ENCODE peak calls at places on chromosome 19, in seven cellular contexts. One of them, this sample, is unnamed.

GRCh38 chr19:23098988-23099387 is 17.8 kb upstream of the ZNF730 start:
- DNase-seq in IMR-90: no peak
- DNase-seq in suprapubic skin: no peak
- DNase-seq in H54: no peak
- DNase-seq in Peyer's patch: no peak
- DNase-seq in uterus: no peak
- DNase-seq in ovary: no peak
- DNase-seq in this sample: peak; percentile 33

GRCh38 chr19:33878912-33879810 is 82.5 kb downstream of the KCTD15 start:
- DNase-seq in IMR-90: no peak
- DNase-seq in suprapubic skin: no peak
- DNase-seq in H54: no peak
- DNase-seq in Peyer's patch: no peak
- DNase-seq in uterus: no peak
- DNase-seq in ovary: no peak
- DNase-seq in this sample: no peak

GRCh38 chr19:4714016-4714415 is 9.6 kb downstream of the DPP9 start:
- DNase-seq in IMR-90: no peak
- DNase-seq in suprapubic skin: no peak
- DNase-seq in H54: no peak
- DNase-seq in Peyer's patch: no peak
- DNase-seq in uterus: no peak
- DNase-seq in ovary: no peak
- DNase-seq in this sample: no peak

GRCh38 chr19:46081928-46082727 is 41.3 kb upstream of the IGFL4 start:
- DNase-seq in IMR-90: peak; percentile 67
- DNase-seq in suprapubic skin: no peak
- DNase-seq in H54: peak; percentile 9
- DNase-seq in Peyer's patch: no peak
- DNase-seq in uterus: no peak
- DNase-seq in ovary: no peak
- DNase-seq in this sample: peak; percentile 17

GRCh38 chr19:3338541-3339181 is 27.7 kb upstream of the NFIC start:
- DNase-seq in IMR-90: no peak
- DNase-seq in suprapubic skin: no peak
- DNase-seq in H54: no peak
- DNase-seq in Peyer's patch: peak; percentile 82
- DNase-seq in uterus: peak; percentile 37
- DNase-seq in ovary: peak; percentile 33
- DNase-seq in this sample: no peak

GRCh38 chr19:19026299-19026971 is 6.9 kb downstream of the SUGP2 start:
- DNase-seq in IMR-90: no peak
- DNase-seq in suprapubic skin: no peak
- DNase-seq in H54: no peak
- DNase-seq in Peyer's patch: no peak
- DNase-seq in uterus: no peak
- DNase-seq in ovary: no peak
- DNase-seq in this sample: no peak

GRCh38 chr19:1080360-1081161 is 13.6 kb downstream of the ARHGAP45 start:
- DNase-seq in IMR-90: no peak
- DNase-seq in suprapubic skin: peak; percentile 70
- DNase-seq in H54: no peak
- DNase-seq in Peyer's patch: peak; percentile 34
- DNase-seq in uterus: no peak
- DNase-seq in ovary: no peak
- DNase-seq in this sample: no peak

GRCh38 chr19:44644391-44645016 is 794 bp downstream of the PVR start:
- DNase-seq in IMR-90: peak; percentile 49
- DNase-seq in suprapubic skin: no peak
- DNase-seq in H54: peak; percentile 60
- DNase-seq in Peyer's patch: peak; percentile 53
- DNase-seq in uterus: no peak
- DNase-seq in ovary: peak; percentile 29
- DNase-seq in this sample: peak; percentile 46

GRCh38 chr19:31534231-31534630 is 185.0 kb upstream of the TSHZ3 start:
- DNase-seq in IMR-90: no peak
- DNase-seq in suprapubic skin: no peak
- DNase-seq in H54: no peak
- DNase-seq in Peyer's patch: no peak
- DNase-seq in uterus: no peak
- DNase-seq in ovary: no peak
- DNase-seq in this sample: no peak

GRCh38 chr19:46353730-46354528 is 7.0 kb downstream of the PPP5C start:
- DNase-seq in IMR-90: no peak
- DNase-seq in suprapubic skin: no peak
- DNase-seq in H54: no peak
- DNase-seq in Peyer's patch: no peak
- DNase-seq in uterus: no peak
- DNase-seq in ovary: no peak
- DNase-seq in this sample: no peak

GRCh38 chr19:7505288-7505681 is 10.6 kb upstream of the ZNF358 start:
- DNase-seq in IMR-90: no peak
- DNase-seq in suprapubic skin: no peak
- DNase-seq in H54: no peak
- DNase-seq in Peyer's patch: no peak
- DNase-seq in uterus: no peak
- DNase-seq in ovary: no peak
- DNase-seq in this sample: no peak

GRCh38 chr19:18776288-18776594 is 14.9 kb downstream of the COMP start:
- DNase-seq in IMR-90: peak; percentile 72
- DNase-seq in suprapubic skin: no peak
- DNase-seq in H54: peak; percentile 79
- DNase-seq in Peyer's patch: no peak
- DNase-seq in uterus: no peak
- DNase-seq in ovary: no peak
- DNase-seq in this sample: no peak

GRCh38 chr19:18254546-18255500 is 19.4 kb downstream of the IQCN start:
- DNase-seq in IMR-90: no peak
- DNase-seq in suprapubic skin: no peak
- DNase-seq in H54: no peak
- DNase-seq in Peyer's patch: peak; percentile 75
- DNase-seq in uterus: no peak
- DNase-seq in ovary: no peak
- DNase-seq in this sample: no peak

GRCh38 chr19:32824906-32825608 is 44.5 kb downstream of the SLC7A9 start:
- DNase-seq in IMR-90: no peak
- DNase-seq in suprapubic skin: no peak
- DNase-seq in H54: no peak
- DNase-seq in Peyer's patch: no peak
- DNase-seq in uterus: no peak
- DNase-seq in ovary: no peak
- DNase-seq in this sample: no peak

GRCh38 chr19:43594710-43595604 is 977 bp downstream of the IRGQ start:
- DNase-seq in IMR-90: peak; percentile 69
- DNase-seq in suprapubic skin: peak; percentile 78
- DNase-seq in H54: peak; percentile 71
- DNase-seq in Peyer's patch: peak; percentile 74
- DNase-seq in uterus: no peak
- DNase-seq in ovary: peak; percentile 34
- DNase-seq in this sample: peak; percentile 88

GRCh38 chr19:45059258-45059965 is 16.9 kb downstream of the ZNF296 start:
- DNase-seq in IMR-90: peak; percentile 69
- DNase-seq in suprapubic skin: no peak
- DNase-seq in H54: peak; percentile 70
- DNase-seq in Peyer's patch: peak; percentile 84
- DNase-seq in uterus: peak; percentile 35
- DNase-seq in ovary: peak; percentile 33
- DNase-seq in this sample: peak; percentile 93

GRCh38 chr19:23554548-23554947 is 132.5 kb downstream of the ZNF675 start:
- DNase-seq in IMR-90: no peak
- DNase-seq in suprapubic skin: no peak
- DNase-seq in H54: no peak
- DNase-seq in Peyer's patch: no peak
- DNase-seq in uterus: no peak
- DNase-seq in ovary: no peak
- DNase-seq in this sample: no peak

GRCh38 chr19:1115646-1116420 is 12.0 kb downstream of the GPX4 start:
- DNase-seq in IMR-90: no peak
- DNase-seq in suprapubic skin: no peak
- DNase-seq in H54: no peak
- DNase-seq in Peyer's patch: no peak
- DNase-seq in uterus: no peak
- DNase-seq in ovary: no peak
- DNase-seq in this sample: no peak

GRCh38 chr19:7905298-7905697 is 1.6 kb downstream of the MAP2K7 start:
- DNase-seq in IMR-90: no peak
- DNase-seq in suprapubic skin: peak; percentile 65
- DNase-seq in H54: no peak
- DNase-seq in Peyer's patch: no peak
- DNase-seq in uterus: no peak
- DNase-seq in ovary: no peak
- DNase-seq in this sample: no peak

GRCh38 chr19:32363175-32363574 is 17.8 kb downstream of the ZNF507 start:
- DNase-seq in IMR-90: peak; percentile 45
- DNase-seq in suprapubic skin: no peak
- DNase-seq in H54: no peak
- DNase-seq in Peyer's patch: no peak
- DNase-seq in uterus: no peak
- DNase-seq in ovary: no peak
- DNase-seq in this sample: no peak

GRCh38 chr19:17616961-17617806 is 61.7 kb downstream of the COLGALT1 start:
- DNase-seq in IMR-90: peak; percentile 9
- DNase-seq in suprapubic skin: no peak
- DNase-seq in H54: no peak
- DNase-seq in Peyer's patch: no peak
- DNase-seq in uterus: no peak
- DNase-seq in ovary: no peak
- DNase-seq in this sample: peak; percentile 45

GRCh38 chr19:48859711-48860572 is 8.5 kb downstream of the PLEKHA4 start:
- DNase-seq in IMR-90: no peak
- DNase-seq in suprapubic skin: no peak
- DNase-seq in H54: no peak
- DNase-seq in Peyer's patch: no peak
- DNase-seq in uterus: no peak
- DNase-seq in ovary: no peak
- DNase-seq in this sample: no peak

DNA sequence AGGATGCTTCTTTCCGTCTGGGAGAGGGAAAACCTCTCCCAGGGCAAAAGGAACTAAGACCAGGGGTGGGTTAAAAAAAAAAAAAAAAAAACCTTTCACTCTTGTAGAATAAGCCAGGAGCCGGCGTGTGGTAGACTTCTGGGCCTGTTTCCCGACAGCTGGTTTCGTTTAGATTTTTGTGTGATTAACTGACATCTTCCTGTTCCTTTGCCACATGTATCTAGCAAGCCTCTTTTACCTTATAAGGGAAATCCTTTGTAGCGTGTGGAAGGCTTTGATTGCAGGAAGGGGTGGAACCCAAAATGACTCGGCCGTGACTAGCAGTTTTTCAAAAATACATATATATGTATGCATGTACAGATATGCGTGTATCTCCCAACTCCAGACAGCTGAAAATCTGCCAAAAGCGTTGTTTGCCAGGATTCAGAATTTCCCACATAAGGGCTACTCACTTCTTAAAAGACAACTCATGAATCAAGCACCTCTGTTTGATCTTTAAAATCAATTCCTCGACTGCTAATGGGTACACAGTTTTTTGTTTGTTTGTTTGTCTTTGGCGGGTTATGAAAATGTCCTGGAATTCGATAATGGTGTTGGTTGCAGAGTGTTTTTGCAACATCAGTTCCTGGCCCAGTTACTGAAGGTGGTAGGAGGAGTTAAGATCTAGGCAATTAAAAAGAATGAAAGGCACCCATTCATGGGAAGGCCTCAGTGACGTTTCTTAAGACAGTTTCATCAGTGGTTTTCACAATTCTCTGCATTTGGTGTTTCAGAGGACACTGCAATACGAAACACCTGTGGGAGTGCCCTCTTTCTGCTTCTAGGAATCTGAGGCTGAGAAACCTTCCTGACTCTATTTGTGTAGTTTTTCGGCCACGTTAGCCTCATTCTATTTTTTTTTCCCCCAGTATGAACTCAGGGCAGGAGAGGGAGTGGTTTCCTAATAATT is 2.7 kb downstream of the TPM4 start:
- DNase-seq in IMR-90: peak; percentile 98
- DNase-seq in suprapubic skin: peak; percentile 83
- DNase-seq in H54: peak; percentile 60
- DNase-seq in Peyer's patch: no peak
- DNase-seq in uterus: peak; percentile 81
- DNase-seq in ovary: peak; percentile 82
- DNase-seq in this sample: peak; percentile 92
- TF ChIP-seq POLR2A in IMR-90: peak; percentile 89
- TF ChIP-seq POLR2A in suprapubic skin: no peak
- TF ChIP-seq POLR2A in H54: no peak
- TF ChIP-seq POLR2A in Peyer's patch: peak; percentile 52
- TF ChIP-seq POLR2A in uterus: peak; percentile 40
- TF ChIP-seq POLR2A in ovary: no peak
- TF ChIP-seq POLR2A in this sample: peak; percentile 55

GRCh38 chr19:11924886-11925583 is at the start of gene ZNF700:
- DNase-seq in IMR-90: peak; percentile 86
- DNase-seq in suprapubic skin: peak; percentile 97
- DNase-seq in H54: peak; percentile 82
- DNase-seq in Peyer's patch: peak; percentile 94
- DNase-seq in uterus: peak; percentile 94
- DNase-seq in ovary: peak; percentile 93
- DNase-seq in this sample: peak; percentile 95
- TF ChIP-seq POLR2A in IMR-90: peak; percentile 72
- TF ChIP-seq POLR2A in suprapubic skin: peak; percentile 74
- TF ChIP-seq POLR2A in H54: peak; percentile 60
- TF ChIP-seq POLR2A in Peyer's patch: peak; percentile 78
- TF ChIP-seq POLR2A in uterus: peak; percentile 56
- TF ChIP-seq POLR2A in ovary: peak; percentile 76
- TF ChIP-seq POLR2A in this sample: peak; percentile 89

GRCh38 chr19:49866933-49867782 is at the start of gene PNKP:
- DNase-seq in IMR-90: peak; percentile 85
- DNase-seq in suprapubic skin: peak; percentile 95
- DNase-seq in H54: peak; percentile 96
- DNase-seq in Peyer's patch: peak; percentile 94
- DNase-seq in uterus: peak; percentile 92
- DNase-seq in ovary: peak; percentile 92
- DNase-seq in this sample: peak; percentile 92
- TF ChIP-seq POLR2A in IMR-90: peak; percentile 71
- TF ChIP-seq POLR2A in suprapubic skin: peak; percentile 19
- TF ChIP-seq POLR2A in H54: peak; percentile 72
- TF ChIP-seq POLR2A in Peyer's patch: peak; percentile 56
- TF ChIP-seq POLR2A in uterus: peak; percentile 76
- TF ChIP-seq POLR2A in ovary: peak; percentile 64
- TF ChIP-seq POLR2A in this sample: peak; percentile 81

GRCh38 chr19:12858041-12858928 is 20.0 kb downstream of the MAST1 start:
- DNase-seq in IMR-90: no peak
- DNase-seq in suprapubic skin: no peak
- DNase-seq in H54: no peak
- DNase-seq in Peyer's patch: no peak
- DNase-seq in uterus: no peak
- DNase-seq in ovary: no peak
- DNase-seq in this sample: no peak

GRCh38 chr19:12859546-12859945 is 21.2 kb downstream of the MAST1 start:
- DNase-seq in IMR-90: peak; percentile 33
- DNase-seq in suprapubic skin: no peak
- DNase-seq in H54: no peak
- DNase-seq in Peyer's patch: no peak
- DNase-seq in uterus: no peak
- DNase-seq in ovary: no peak
- DNase-seq in this sample: no peak

GRCh38 chr19:12856684-12857083 is 18.4 kb downstream of the MAST1 start:
- DNase-seq in IMR-90: no peak
- DNase-seq in suprapubic skin: no peak
- DNase-seq in H54: no peak
- DNase-seq in Peyer's patch: no peak
- DNase-seq in uterus: no peak
- DNase-seq in ovary: no peak
- DNase-seq in this sample: no peak
- TF ChIP-seq POLR2A in IMR-90: no peak
- TF ChIP-seq POLR2A in suprapubic skin: no peak
- TF ChIP-seq POLR2A in H54: no peak
- TF ChIP-seq POLR2A in Peyer's patch: no peak
- TF ChIP-seq POLR2A in uterus: no peak
- TF ChIP-seq POLR2A in ovary: no peak
- TF ChIP-seq POLR2A in this sample: no peak

This sample was measured in erythroblast.